ENCODE peak calls at places on chromosomes 12 and 14, in seven cellular contexts. A is effector memory CD8-positive, alpha-beta T cell; J is NCI-H460; W is GM04504; Z is central memory CD4-positive, alpha-beta T cell; R is heart left ventricle; G is A549. U is an unnamed sample.

GRCh38 chr14:96197969-96198368 is 6.7 kb upstream of the BDKRB2 start:
- DNase-seq in J (no peak), W (no peak), R (no peak), G (no peak), A (no peak), Z (no peak), U (no peak)

GRCh38 chr12:80936353-80936641 is 1.4 kb downstream of the LIN7A start:
- DNase-seq in W (peak; percentile 23), R (no peak), Z (no peak), A (no peak), J (no peak), G (no peak), U (no peak)

GRCh38 chr14:105999361-106000028 is 473.1 kb downstream of the TMEM121 start:
- DNase-seq in J (peak; percentile 26), A (peak; percentile 54), Z (peak; percentile 70), R (peak; percentile 86), W (no peak), G (peak; percentile 84), U (peak; percentile 40)

GRCh38 chr12:67524861-67525499 is 123.6 kb upstream of the DYRK2 start:
- DNase-seq in R (no peak), Z (no peak), J (no peak), G (no peak), W (no peak), A (no peak), U (no peak)

GRCh38 chr14:106822905-106823304 is 1296.5 kb downstream of the TMEM121 start:
- DNase-seq in W (no peak), A (no peak), J (no peak), G (no peak), R (no peak), Z (no peak), U (no peak)

GRCh38 chr12:104605685-104606084 is 148.9 kb downstream of the CHST11 start:
- DNase-seq in J (no peak), R (peak; percentile 70), Z (no peak), G (peak; percentile 20), A (no peak), W (no peak), U (peak; percentile 59)

GRCh38 chr14:72892103-72892878 is 1.6 kb downstream of the DPF3 start:
- DNase-seq in W (no peak), J (no peak), R (no peak), A (no peak), G (no peak), Z (peak; percentile 19), U (no peak)

GRCh38 chr14:93716410-93717221 is 71.7 kb downstream of the PRIMA1 start:
- DNase-seq in J (no peak), Z (no peak), A (no peak), W (no peak), G (no peak), R (peak; percentile 42), U (no peak)

GRCh38 chr12:56593909-56594621 is 36.1 kb downstream of the BAZ2A start:
- DNase-seq in Z (peak; percentile 50), J (peak; percentile 62), G (peak; percentile 75), A (peak; percentile 56), R (no peak), W (peak; percentile 35), U (no peak)

GRCh38 chr12:120252071-120252906 is 13.2 kb downstream of the PXN start:
- DNase-seq in Z (peak; percentile 93), J (no peak), G (no peak), A (peak; percentile 81), R (no peak), W (no peak), U (no peak)

GRCh38 chr12:114678028-114678427 is 5.9 kb downstream of the TBX3 start:
- DNase-seq in J (no peak), A (no peak), Z (no peak), W (no peak), G (no peak), R (no peak), U (no peak)

GRCh38 chr12:38544357-38545066 is 227.9 kb downstream of the ALG10B start:
- DNase-seq in W (no peak), A (no peak), G (peak; percentile 11), Z (no peak), J (peak; percentile 13), R (no peak), U (no peak)

GRCh38 chr14:23054000-23054811 is 3.1 kb downstream of the CDH24 start:
- DNase-seq in R (no peak), G (no peak), J (no peak), Z (no peak), W (no peak), A (no peak), U (no peak)

GRCh38 chr12:3177778-3178435 is 100.7 kb downstream of the TSPAN9 start:
- DNase-seq in R (no peak), G (no peak), W (no peak), A (no peak), Z (no peak), J (no peak), U (no peak)

GRCh38 chr14:99838555-99839193 is 45.5 kb downstream of the EML1 start:
- DNase-seq in Z (no peak), R (no peak), A (no peak), G (peak; percentile 62), J (no peak), W (no peak), U (no peak)

GRCh38 chr12:52763036-52763659 is 14.0 kb downstream of the KRT76 start:
- DNase-seq in J (no peak), W (no peak), R (no peak), Z (no peak), A (no peak), G (no peak), U (no peak)

GRCh38 chr12:106154781-106155273 is 16.1 kb upstream of the NUAK1 start:
- DNase-seq in W (no peak), Z (no peak), A (no peak), R (no peak), J (no peak), G (no peak), U (no peak)

GRCh38 chr14:66434464-66434863 is 51.7 kb upstream of the CCDC196 start:
- DNase-seq in W (no peak), Z (no peak), R (no peak), G (no peak), J (no peak), A (no peak), U (no peak)

GRCh38 chr14:57747036-57747435 is 118.9 kb downstream of the SLC35F4 start:
- DNase-seq in R (no peak), A (no peak), W (no peak), Z (no peak), G (peak; percentile 18), J (no peak), U (no peak)

GRCh38 chr14:35927727-35928126 is 101.6 kb downstream of the BRMS1L start:
- DNase-seq in G (peak; percentile 24), Z (no peak), J (no peak), A (no peak), W (no peak), R (no peak), U (no peak)

GRCh38 chr12:120761581-120761980 is 36.0 kb downstream of the ACADS start:
- DNase-seq in W (no peak), J (no peak), G (no peak), R (no peak), A (no peak), Z (no peak), U (no peak)

GRCh38 chr12:53115112-53115890 is 12.0 kb downstream of the SOAT2 start:
- DNase-seq in G (no peak), A (no peak), W (no peak), J (no peak), Z (no peak), R (no peak), U (no peak)

GRCh38 chr14:81187832-81188522 is 32.8 kb downstream of the GTF2A1 start:
- DNase-seq in Z (no peak), W (no peak), R (no peak), A (no peak), J (no peak), G (no peak), U (no peak)